ENCODE peak calls at places on chromosomes 12 and 14, in six cellular contexts. H is lung; V is amygdala; S is activated CD4-positive, alpha-beta T cell treated with anti-CD3 and anti-CD28 coated beads for 48 hours; T is stimulated activated naive CD4-positive, alpha-beta T cell; B is suprapubic skin. I is an unnamed sample.

GRCh38 chr12:52442600-52443061 is 8.5 kb upstream of the KRT75 start:
- DNase-seq in T (no peak), B (no peak), H (no peak), V (no peak), S (no peak), I (no peak)

GRCh38 chr12:58608711-58609110 is 311.6 kb downstream of the LRIG3 start:
- DNase-seq in T (no peak), B (no peak), S (no peak), V (no peak), H (no peak), I (no peak)

GRCh38 chr14:33589334-33589733 is 361.5 kb downstream of the EGLN3 start:
- DNase-seq in B (no peak), V (no peak), T (no peak), S (no peak), H (no peak), I (no peak)

GRCh38 chr12:11580125-11580751 is 69.2 kb upstream of the ETV6 start:
- DNase-seq in B (no peak), T (no peak), S (no peak), H (peak), V (no peak), I (peak)

GRCh38 chr14:33808187-33808586 is 142.7 kb downstream of the EGLN3 start:
- DNase-seq in B (no peak), H (no peak), S (no peak), V (no peak), T (no peak), I (no peak)

GRCh38 chr12:105226219-105226618 is 9.8 kb downstream of the APPL2 start:
- DNase-seq in H (no peak), B (peak), T (no peak), S (peak), V (peak), I (no peak)

GRCh38 chr12:130127527-130127908 is 34.7 kb upstream of the FZD10 start:
- DNase-seq in T (no peak), B (no peak), S (no peak), V (no peak), H (peak), I (no peak)

GRCh38 chr12:130339946-130340345 is 2.3 kb downstream of the PIWIL1 start:
- DNase-seq in B (no peak), V (no peak), S (no peak), H (no peak), T (no peak), I (peak)

GRCh38 chr12:29838768-29839167 is 55.0 kb upstream of the TMTC1 start:
- DNase-seq in S (no peak), V (no peak), H (no peak), B (no peak), T (no peak), I (no peak)

GRCh38 chr12:130916251-130916911 is 37.3 kb upstream of the ADGRD1 start:
- DNase-seq in V (peak), H (peak), T (no peak), S (peak), B (peak), I (peak)

GRCh38 chr12:60112778-60113177 is 516.9 kb downstream of the SLC16A7 start:
- DNase-seq in H (no peak), S (no peak), T (no peak), B (no peak), V (no peak), I (no peak)